ENCODE peak calls at places on chromosomes 1 and 21, in nine cellular contexts. One of them, this sample, is unnamed.

GRCh38 chr1:246280551-246280950 is 226.5 kb downstream of the SMYD3 start:
- DNase-seq in vagina: no peak
- DNase-seq in kidney glomerular epithelial cell: no peak
- DNase-seq in AG08395: peak
- DNase-seq in occipital lobe: no peak
- DNase-seq in KG1: no peak
- DNase-seq in astrocyte: no peak
- DNase-seq in pulmonary artery endothelial cell: no peak
- DNase-seq in RKO: peak
- DNase-seq in this sample: no peak

GRCh38 chr1:241730031-241730430 is 78.0 kb downstream of the WDR64 start:
- DNase-seq in pulmonary artery endothelial cell: no peak
- DNase-seq in kidney glomerular epithelial cell: no peak
- DNase-seq in astrocyte: no peak
- DNase-seq in AG08395: no peak
- DNase-seq in vagina: no peak
- DNase-seq in RKO: no peak
- DNase-seq in KG1: no peak
- DNase-seq in occipital lobe: no peak
- DNase-seq in this sample: no peak

GRCh38 chr1:61506231-61506630 is 218.7 kb downstream of the TM2D1 start:
- DNase-seq in AG08395: no peak
- DNase-seq in RKO: no peak
- DNase-seq in pulmonary artery endothelial cell: no peak
- DNase-seq in vagina: no peak
- DNase-seq in occipital lobe: no peak
- DNase-seq in kidney glomerular epithelial cell: no peak
- DNase-seq in astrocyte: no peak
- DNase-seq in KG1: no peak
- DNase-seq in this sample: no peak

GRCh38 chr1:88466899-88467580 is 217.0 kb upstream of the PKN2 start:
- DNase-seq in kidney glomerular epithelial cell: no peak
- DNase-seq in astrocyte: no peak
- DNase-seq in occipital lobe: no peak
- DNase-seq in RKO: no peak
- DNase-seq in AG08395: no peak
- DNase-seq in KG1: no peak
- DNase-seq in pulmonary artery endothelial cell: no peak
- DNase-seq in vagina: no peak
- DNase-seq in this sample: no peak

GRCh38 chr1:85001742-85002141 is 4.8 kb upstream of the MCOLN2 start:
- DNase-seq in occipital lobe: no peak
- DNase-seq in RKO: no peak
- DNase-seq in astrocyte: no peak
- DNase-seq in pulmonary artery endothelial cell: no peak
- DNase-seq in vagina: no peak
- DNase-seq in AG08395: no peak
- DNase-seq in KG1: no peak
- DNase-seq in kidney glomerular epithelial cell: no peak
- DNase-seq in this sample: no peak

GRCh38 chr1:200033511-200034261 is 6.2 kb downstream of the NR5A2 start:
- DNase-seq in RKO: no peak
- DNase-seq in AG08395: no peak
- DNase-seq in kidney glomerular epithelial cell: no peak
- DNase-seq in KG1: no peak
- DNase-seq in pulmonary artery endothelial cell: no peak
- DNase-seq in vagina: no peak
- DNase-seq in occipital lobe: no peak
- DNase-seq in astrocyte: no peak
- DNase-seq in this sample: no peak

GRCh38 chr1:212228591-212229119 is 56.6 kb upstream of the PPP2R5A start:
- DNase-seq in KG1: no peak
- DNase-seq in RKO: no peak
- DNase-seq in occipital lobe: no peak
- DNase-seq in kidney glomerular epithelial cell: peak
- DNase-seq in pulmonary artery endothelial cell: no peak
- DNase-seq in astrocyte: no peak
- DNase-seq in vagina: no peak
- DNase-seq in AG08395: no peak
- DNase-seq in this sample: no peak

GRCh38 chr21:16370176-16370575 is 640.4 kb downstream of the USP25 start:
- DNase-seq in AG08395: no peak
- DNase-seq in astrocyte: no peak
- DNase-seq in KG1: no peak
- DNase-seq in RKO: no peak
- DNase-seq in occipital lobe: no peak
- DNase-seq in kidney glomerular epithelial cell: no peak
- DNase-seq in vagina: no peak
- DNase-seq in pulmonary artery endothelial cell: no peak
- DNase-seq in this sample: no peak

GRCh38 chr1:206572835-206573771 is 39.2 kb downstream of the EIF2D start:
- DNase-seq in AG08395: no peak
- DNase-seq in RKO: no peak
- DNase-seq in vagina: no peak
- DNase-seq in KG1: no peak
- DNase-seq in astrocyte: no peak
- DNase-seq in kidney glomerular epithelial cell: no peak
- DNase-seq in pulmonary artery endothelial cell: no peak
- DNase-seq in occipital lobe: no peak
- DNase-seq in this sample: no peak

This sample was measured in central memory CD4-positive, alpha-beta T cell.